ENCODE peak calls at places on chromosomes 4 and X, in eight cellular contexts. S is A673; Q is PC-3; U is AG04450; T is cardiac muscle cell; F is heart left ventricle; C is CD8-positive, alpha-beta memory T cell; A is T-helper 17 cell. I is an unnamed sample. For H3K9me3, the result is how much of the 10 kb centered on the place peaks cover.

GRCh38 chr4:176238819-176239218 is 30.2 kb downstream of the ASB5 start:
- DNase-seq in S (no peak), Q (peak), U (no peak), T (no peak), F (no peak), C (no peak), A (no peak), I (no peak)

GRCh38 chr4:51842167-51842553 is 793 bp upstream of the DCUN1D4 start:
- DNase-seq in S (no peak), Q (no peak), U (no peak), T (peak), F (no peak), C (no peak), A (no peak), I (peak)

GRCh38 chr4:4913628-4914027 is 54.2 kb downstream of the MSX1 start:
- DNase-seq in S (no peak), Q (no peak), U (no peak), T (no peak), F (no peak), C (no peak), A (no peak), I (no peak)

GRCh38 chr4:7964459-7964858 is 24.8 kb upstream of the AFAP1 start:
- DNase-seq in S (no peak), Q (peak), U (no peak), T (no peak), F (no peak), C (peak), A (no peak), I (no peak)

GRCh38 chr4:85842540-85842939 is 367.6 kb downstream of the ARHGAP24 start:
- DNase-seq in S (no peak), Q (peak), U (no peak), T (no peak), F (peak), C (no peak), A (no peak), I (no peak)

GRCh38 chrX:25022499-25023325 is 6.9 kb upstream of the ARX start:
- DNase-seq in S (no peak), Q (no peak), U (no peak), T (no peak), F (no peak), C (no peak), A (no peak), I (no peak)

GRCh38 chrX:124289443-124289842 is 43.0 kb upstream of the TEX13D start:
- DNase-seq in S (no peak), Q (no peak), U (no peak), T (no peak), F (no peak), C (no peak), A (no peak), I (no peak)

GRCh38 chrX:4671344-4671743 is 957.9 kb upstream of the PRKX start:
- DNase-seq in S (no peak), Q (no peak), U (no peak), T (no peak), F (no peak), C (no peak), A (no peak), I (no peak)

GRCh38 chr4:101419324-101420135 is 72.2 kb upstream of the PPP3CA start:
- DNase-seq in S (peak), Q (peak), U (peak), T (no peak), F (no peak), C (no peak), A (no peak), I (no peak)

GRCh38 chrX:32395878-32396277 is 815.5 kb downstream of the DMD start:
- DNase-seq in S (no peak), Q (no peak), U (no peak), T (no peak), F (no peak), C (no peak), A (no peak), I (no peak)

GRCh38 chrX:14564058-14564457 is 34.7 kb downstream of the GLRA2 start:
- DNase-seq in S (no peak), Q (no peak), U (no peak), T (no peak), F (no peak), C (no peak), A (no peak), I (no peak)

GRCh38 chr4:101192244-101192643 is 155.1 kb downstream of the PPP3CA start:
- DNase-seq in S (no peak), Q (no peak), U (no peak), T (no peak), F (no peak), C (no peak), A (no peak), I (no peak)

GRCh38 chrX:47226531-47227333 is 6.1 kb upstream of the USP11 start:
- DNase-seq in S (no peak), Q (no peak), U (no peak), T (no peak), F (no peak), C (no peak), A (no peak), I (no peak)

GRCh38 chr4:7842384-7843279 is 97.0 kb downstream of the AFAP1 start:
- DNase-seq in S (no peak), Q (peak), U (peak), T (no peak), F (peak), C (no peak), A (no peak), I (peak)

GRCh38 chr4:149987330-149987751 is 90.9 kb upstream of the DCLK2 start:
- DNase-seq in S (peak), Q (no peak), U (no peak), T (peak), F (no peak), C (no peak), A (no peak), I (no peak)

GRCh38 chr4:52824603-52825310 is 37.4 kb upstream of the RASL11B start:
- DNase-seq in S (no peak), Q (no peak), U (peak), T (peak), F (peak), C (no peak), A (no peak), I (no peak)

GRCh38 chr4:10079951-10080873 is 36.4 kb downstream of the WDR1 start:
- DNase-seq in S (no peak), Q (no peak), U (no peak), T (no peak), F (no peak), C (no peak), A (no peak), I (no peak)

GRCh38 chr4:7418131-7418943 is 16.4 kb downstream of the PSAPL1 start:
- DNase-seq in S (no peak), Q (no peak), U (no peak), T (no peak), F (no peak), C (peak), A (no peak), I (no peak)

GRCh38 chr4:176340871-176341685 is 21.3 kb downstream of the SPCS3 start:
- DNase-seq in S (peak), Q (peak), U (no peak), T (peak), F (no peak), C (no peak), A (no peak), I (peak)

GRCh38 chr4:162410854-162411253 is 247.1 kb upstream of the FSTL5 start:
- DNase-seq in S (no peak), Q (no peak), U (no peak), T (no peak), F (no peak), C (no peak), A (no peak), I (no peak)

GRCh38 chr4:153790962-153791551 is 2.2 kb upstream of the SFRP2 start:
- DNase-seq in S (no peak), Q (no peak), U (no peak), T (peak), F (no peak), C (no peak), A (peak), I (peak)

GRCh38 chr4:156778606-156779005 is 193.0 kb downstream of the PDGFC start:
- DNase-seq in S (no peak), Q (peak), U (peak), T (no peak), F (no peak), C (no peak), A (no peak), I (no peak)

GRCh38 chr4:181761130-181761529 is 482.1 kb upstream of the TENM3 start:
- DNase-seq in S (no peak), Q (no peak), U (peak), T (no peak), F (no peak), C (no peak), A (no peak), I (no peak)

GRCh38 chrX:48573690-48574269 is 504 bp upstream of the RBM3 start:
- DNase-seq in S (peak), Q (no peak), U (no peak), T (no peak), F (peak), C (peak), A (no peak), I (peak)

GRCh38 chr4:85825937-85826678 is 351.2 kb downstream of the ARHGAP24 start:
- DNase-seq in S (peak), Q (peak), U (peak), T (peak), F (peak), C (no peak), A (no peak), I (no peak)

GRCh38 chr4:98659106-98659592 is 738 bp upstream of the TSPAN5 start:
- DNase-seq in S (peak), Q (peak), U (no peak), T (peak), F (no peak), C (no peak), A (no peak), I (no peak)

GRCh38 chr4:71304289-71304850 is 34.5 kb upstream of the SLC4A4 start:
- DNase-seq in S (no peak), Q (peak), U (no peak), T (no peak), F (no peak), C (no peak), A (no peak), I (no peak)

GRCh38 chr4:98584265-98584664 is 74.1 kb downstream of the TSPAN5 start:
- DNase-seq in S (no peak), Q (peak), U (no peak), T (no peak), F (no peak), C (no peak), A (no peak), I (no peak)

GRCh38 chr4:186698028-186698427 is 25.6 kb downstream of the FAT1 start:
- DNase-seq in S (no peak), Q (no peak), U (no peak), T (no peak), F (no peak), C (no peak), A (no peak), I (no peak)

GRCh38 chr4:74217365-74217764 is 59.4 kb downstream of the MTHFD2L start:
- DNase-seq in S (no peak), Q (peak), U (no peak), T (no peak), F (no peak), C (no peak), A (no peak), I (no peak)

GRCh38 chrX:2220829-2221567 is 279.8 kb downstream of the DHRSX start:
- DNase-seq in S (no peak), Q (no peak), U (no peak), T (no peak), F (no peak), C (no peak), A (no peak), I (no peak)
- H3K9me3 ChIP-seq in S (under half), Q (under half), U (under half), T (under half), F (under half), C (under half), A (under half), I (under half)

DNA sequence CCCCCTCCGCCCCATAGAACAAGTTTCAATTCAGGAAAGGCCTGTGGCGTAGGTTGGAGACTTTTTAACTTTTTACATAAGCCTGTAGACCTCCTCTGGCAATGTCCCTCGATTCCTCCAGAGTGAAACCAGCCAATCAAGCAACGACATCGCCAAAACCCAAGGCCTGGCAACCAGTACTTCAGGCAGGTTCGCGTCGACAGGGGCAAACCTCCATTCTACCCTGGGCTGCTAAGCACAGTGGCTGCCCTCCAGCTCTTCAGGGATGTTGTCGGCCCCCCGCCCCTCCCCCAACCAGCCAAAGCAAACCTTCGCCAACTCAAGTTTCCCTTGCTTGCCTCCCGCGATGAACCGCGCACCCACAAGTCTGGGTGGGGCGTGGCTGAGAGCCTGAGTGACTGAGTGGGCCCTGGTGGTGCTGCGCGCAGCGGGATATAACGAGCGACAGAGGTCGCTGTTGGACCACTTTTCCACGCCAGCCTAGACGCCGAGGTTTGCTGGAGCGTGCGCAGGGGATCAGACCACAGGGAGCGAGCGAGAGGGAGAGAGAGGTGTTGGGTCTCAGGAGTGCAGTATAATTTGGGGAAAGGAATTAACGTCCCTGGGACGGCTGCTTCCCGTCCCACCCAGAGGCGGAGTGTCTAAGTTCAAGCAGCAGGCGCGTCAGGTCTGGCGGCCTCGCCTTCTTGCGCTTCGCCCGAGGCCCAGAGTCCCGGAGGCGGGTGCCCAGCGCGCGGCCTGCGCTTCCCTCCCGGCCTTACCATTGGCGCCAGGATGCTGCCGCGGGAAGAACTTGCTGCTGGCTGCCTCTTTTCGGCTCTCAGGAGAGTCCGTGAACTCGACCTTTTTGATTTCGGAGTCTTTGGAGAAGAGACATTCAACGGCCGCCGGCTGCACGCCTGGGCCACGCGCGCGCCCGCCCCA is 9.0 kb upstream of the PITX2 start:
- DNase-seq in S (peak), Q (peak), U (peak), T (peak), F (peak), C (no peak), A (no peak), I (peak)
- H3K9me3 ChIP-seq in S (under half), Q (under half), U (under half), T (under half), F (under half), C (under half), A (under half), I (under half)

GRCh38 chrX:2376166-2376565 is 124.6 kb downstream of the DHRSX start:
- DNase-seq in S (no peak), Q (no peak), U (no peak), T (no peak), F (no peak), C (no peak), A (no peak), I (no peak)
- H3K9me3 ChIP-seq in S (under half), Q (under half), U (under half), T (under half), F (under half), C (under half), A (under half), I (under half)

GRCh38 chrX:109252789-109253188 is 229.1 kb downstream of the GUCY2F start:
- DNase-seq in S (no peak), Q (no peak), U (no peak), T (no peak), F (no peak), C (no peak), A (no peak), I (no peak)
- H3K9me3 ChIP-seq in S (under half), Q (under half), U (under half), T (under half), F (under half), C (under half), A (under half), I (under half)

GRCh38 chrX:1281511-1281910 is 12.9 kb downstream of the CSF2RA start:
- DNase-seq in S (no peak), Q (peak), U (no peak), T (no peak), F (no peak), C (no peak), A (no peak), I (no peak)
- H3K9me3 ChIP-seq in S (under half), Q (under half), U (half or more), T (under half), F (under half), C (under half), A (under half), I (under half)

GRCh38 chr4:1251773-1252066 is 2.8 kb upstream of the CTBP1 start:
- DNase-seq in S (no peak), Q (no peak), U (no peak), T (no peak), F (no peak), C (no peak), A (no peak), I (no peak)
- H3K9me3 ChIP-seq in S (half or more), Q (under half), U (half or more), T (under half), F (under half), C (under half), A (under half), I (under half)

GRCh38 chrX:41846714-41847113 is 76.6 kb downstream of the CASK start:
- DNase-seq in S (no peak), Q (no peak), U (no peak), T (no peak), F (no peak), C (no peak), A (no peak), I (no peak)
- H3K9me3 ChIP-seq in S (under half), Q (under half), U (under half), T (under half), F (under half), C (under half), A (under half), I (under half)

GRCh38 chr4:184883024-184883423 is 57.3 kb upstream of the ACSL1 start:
- DNase-seq in S (no peak), Q (no peak), U (no peak), T (no peak), F (no peak), C (no peak), A (no peak), I (no peak)

GRCh38 chr4:184879251-184879650 is 53.5 kb upstream of the ACSL1 start:
- DNase-seq in S (no peak), Q (no peak), U (no peak), T (no peak), F (no peak), C (no peak), A (no peak), I (no peak)

GRCh38 chr4:184884863-184885262 is 59.1 kb upstream of the ACSL1 start:
- DNase-seq in S (no peak), Q (no peak), U (no peak), T (no peak), F (no peak), C (no peak), A (no peak), I (no peak)

GRCh38 chr4:184885602-184886001 is 59.8 kb upstream of the ACSL1 start:
- DNase-seq in S (no peak), Q (no peak), U (no peak), T (no peak), F (no peak), C (no peak), A (no peak), I (no peak)

GRCh38 chr4:184882276-184882675 is 56.5 kb upstream of the ACSL1 start:
- DNase-seq in S (no peak), Q (no peak), U (no peak), T (no peak), F (no peak), C (no peak), A (no peak), I (no peak)
- H3K9me3 ChIP-seq in S (under half), Q (under half), U (under half), T (under half), F (under half), C (under half), A (under half), I (under half)

DNA sequence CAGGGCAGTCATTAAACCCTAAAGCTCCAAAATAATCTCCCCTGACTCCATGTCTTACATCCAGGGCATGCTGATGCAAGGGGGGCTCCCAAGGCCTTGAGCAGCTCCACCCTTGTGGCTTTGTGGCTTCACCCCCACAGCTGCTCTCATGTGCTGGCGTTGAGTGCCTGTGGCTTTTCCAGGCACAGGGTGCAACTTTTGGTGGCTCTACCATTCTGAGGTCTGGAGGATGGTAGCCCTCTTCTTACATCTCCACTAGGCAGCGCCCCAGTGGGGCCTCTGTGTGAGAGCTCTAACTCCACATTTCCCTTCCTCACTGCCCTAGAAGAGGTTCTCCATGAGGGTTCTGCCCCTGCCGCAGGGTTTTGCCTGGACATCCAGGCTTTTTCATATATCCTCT is 35.1 kb downstream of the CFAP299 start:
- DNase-seq in S (no peak), Q (no peak), U (no peak), T (no peak), F (no peak), C (no peak), A (no peak), I (no peak)
- H3K9me3 ChIP-seq in S (under half), Q (under half), U (under half), T (under half), F (under half), C (under half), A (under half), I (under half)

DNA sequence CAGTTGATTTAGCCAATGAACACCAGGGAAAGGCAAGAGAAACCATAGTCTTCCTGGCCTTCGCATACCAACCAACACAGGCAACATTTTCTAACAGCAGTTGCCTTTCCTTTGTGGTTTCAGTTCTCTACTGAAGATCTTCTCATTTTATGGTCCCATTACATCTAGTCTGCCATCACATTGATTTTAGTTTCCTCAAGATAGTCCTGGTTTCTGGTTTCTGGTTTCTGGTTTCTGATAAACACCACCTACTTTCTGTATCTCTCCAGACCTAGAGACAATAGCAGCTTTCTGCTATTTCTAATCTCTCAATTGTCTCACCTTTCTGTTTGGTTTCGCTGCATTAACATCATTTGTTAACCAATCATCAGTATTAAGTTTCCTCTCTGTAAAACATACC is 646.3 kb upstream of the SPANXN1 start:
- DNase-seq in S (no peak), Q (no peak), U (no peak), T (no peak), F (no peak), C (no peak), A (no peak), I (no peak)
- H3K9me3 ChIP-seq in S (under half), Q (under half), U (under half), T (under half), F (under half), C (under half), A (under half), I (under half)